ENCODE peak calls at places on chromosomes 4 and X, in five cellular contexts. L is heart left ventricle, E is LoVo, M is GM19239, C is cardiac fibroblast. V is an unnamed sample.

GRCh38 chr4:19030048-19030447 is 1008.5 kb upstream of the LCORL start:
- DNase-seq in C (no peak), L (no peak), M (no peak), E (no peak), V (no peak)

GRCh38 chrX:11427082-11428033 is 134.1 kb downstream of the AMELX start:
- DNase-seq in E (no peak), M (no peak), C (peak), L (peak), V (no peak)

GRCh38 chr4:74097631-74098550 is 1.1 kb downstream of the CXCL2 start:
- DNase-seq in M (no peak), C (peak), E (no peak), L (no peak), V (no peak)

GRCh38 chr4:155703486-155704227 is 37.0 kb downstream of the GUCY1A1 start:
- DNase-seq in L (no peak), C (no peak), M (no peak), E (peak), V (no peak)

GRCh38 chr4:76758290-76758882 is 139.6 kb downstream of the SOWAHB start:
- DNase-seq in M (peak), L (no peak), E (peak), C (peak), V (no peak)

GRCh38 chrX:151384807-151385206 is 12.2 kb upstream of the VMA21 start:
- DNase-seq in E (no peak), C (no peak), L (no peak), M (no peak), V (no peak)

GRCh38 chr4:26871611-26872010 is 11.0 kb downstream of the STIM2 start:
- DNase-seq in C (peak), L (no peak), M (no peak), E (no peak), V (no peak)

GRCh38 chr4:92307156-92307555 is 3.4 kb downstream of the GRID2 start:
- DNase-seq in M (no peak), E (no peak), L (no peak), C (no peak), V (no peak)

GRCh38 chrX:84064164-84064563 is 123.8 kb downstream of the RPS6KA6 start:
- DNase-seq in L (no peak), C (peak), M (no peak), E (no peak), V (no peak)

GRCh38 chrX:47637546-47638195 is 7.9 kb upstream of the CFP start:
- DNase-seq in M (peak), C (no peak), E (no peak), L (peak), V (no peak)

GRCh38 chr4:1366371-1367229 is 19.6 kb downstream of the UVSSA start:
- DNase-seq in M (no peak), L (no peak), E (no peak), C (no peak), V (no peak)

GRCh38 chrX:150360331-150360730 is 2.8 kb upstream of the MAMLD1 start:
- DNase-seq in C (no peak), M (no peak), L (no peak), E (no peak), V (no peak)

GRCh38 chrX:120660638-120661037 is 30.8 kb upstream of the C1GALT1C1 start:
- DNase-seq in E (peak), C (no peak), M (no peak), L (no peak), V (no peak)